ENCODE peak calls at places on chromosome 6, in four cellular contexts. S, C, D and T are unnamed samples. For H3K4me1 and H3K36me3, the result is how much of the 10 kb centered on the place peaks cover.

GRCh38 chr6:156395276-156395675 is 381.9 kb upstream of the ARID1B start:
- DNase-seq in S (no peak), C (no peak), D (no peak), T (peak)

GRCh38 chr6:136774228-136775041 is 17.8 kb downstream of the MAP3K5 start:
- DNase-seq in S (no peak), C (peak), D (no peak), T (no peak)

GRCh38 chr6:144194293-144194828 is 44.0 kb downstream of the STX11 start:
- DNase-seq in S (no peak), C (no peak), D (no peak), T (no peak)

GRCh38 chr6:157860505-157860991 is 37.5 kb downstream of the SNX9 start:
- DNase-seq in S (no peak), C (no peak), D (no peak), T (no peak)

GRCh38 chr6:142152731-142153130 is 5.7 kb downstream of the VTA1 start:
- DNase-seq in S (no peak), C (no peak), D (no peak), T (no peak)

GRCh38 chr6:80742481-80742880 is 636.0 kb downstream of the BCKDHB start:
- DNase-seq in S (no peak), C (no peak), D (no peak), T (no peak)

GRCh38 chr6:10511477-10511876 is 9.7 kb upstream of the GCNT2 start:
- DNase-seq in S (no peak), C (no peak), D (no peak), T (no peak)

GRCh38 chr6:131136021-131136847 is 967 bp downstream of the AKAP7 start:
- DNase-seq in S (no peak), C (no peak), D (peak), T (no peak)

GRCh38 chr6:11263185-11263817 is 30.8 kb upstream of the NEDD9 start:
- DNase-seq in S (peak), C (peak), D (peak), T (no peak)

GRCh38 chr6:14086701-14087100 is 30.9 kb upstream of the CD83 start:
- DNase-seq in S (no peak), C (no peak), D (no peak), T (no peak)

GRCh38 chr6:81233990-81234389 is 518.5 kb downstream of the TENT5A start:
- DNase-seq in S (no peak), C (no peak), D (no peak), T (no peak)

GRCh38 chr6:133671376-133671775 is 217.5 kb upstream of the TCF21 start:
- DNase-seq in S (no peak), C (no peak), D (no peak), T (no peak)

GRCh38 chr6:28648878-28649375 is 123.2 kb downstream of the GPX5 start:
- DNase-seq in S (no peak), C (no peak), D (no peak), T (no peak)

GRCh38 chr6:84825461-84825860 is 61.1 kb upstream of the TBX18 start:
- DNase-seq in S (no peak), C (no peak), D (no peak), T (no peak)

GRCh38 chr6:40391851-40392595 is 195.1 kb downstream of the LRFN2 start:
- DNase-seq in S (no peak), C (no peak), D (no peak), T (no peak)
- H3K4me3 ChIP-seq in S (no peak), C (no peak), D (no peak), T (no peak)

DNA sequence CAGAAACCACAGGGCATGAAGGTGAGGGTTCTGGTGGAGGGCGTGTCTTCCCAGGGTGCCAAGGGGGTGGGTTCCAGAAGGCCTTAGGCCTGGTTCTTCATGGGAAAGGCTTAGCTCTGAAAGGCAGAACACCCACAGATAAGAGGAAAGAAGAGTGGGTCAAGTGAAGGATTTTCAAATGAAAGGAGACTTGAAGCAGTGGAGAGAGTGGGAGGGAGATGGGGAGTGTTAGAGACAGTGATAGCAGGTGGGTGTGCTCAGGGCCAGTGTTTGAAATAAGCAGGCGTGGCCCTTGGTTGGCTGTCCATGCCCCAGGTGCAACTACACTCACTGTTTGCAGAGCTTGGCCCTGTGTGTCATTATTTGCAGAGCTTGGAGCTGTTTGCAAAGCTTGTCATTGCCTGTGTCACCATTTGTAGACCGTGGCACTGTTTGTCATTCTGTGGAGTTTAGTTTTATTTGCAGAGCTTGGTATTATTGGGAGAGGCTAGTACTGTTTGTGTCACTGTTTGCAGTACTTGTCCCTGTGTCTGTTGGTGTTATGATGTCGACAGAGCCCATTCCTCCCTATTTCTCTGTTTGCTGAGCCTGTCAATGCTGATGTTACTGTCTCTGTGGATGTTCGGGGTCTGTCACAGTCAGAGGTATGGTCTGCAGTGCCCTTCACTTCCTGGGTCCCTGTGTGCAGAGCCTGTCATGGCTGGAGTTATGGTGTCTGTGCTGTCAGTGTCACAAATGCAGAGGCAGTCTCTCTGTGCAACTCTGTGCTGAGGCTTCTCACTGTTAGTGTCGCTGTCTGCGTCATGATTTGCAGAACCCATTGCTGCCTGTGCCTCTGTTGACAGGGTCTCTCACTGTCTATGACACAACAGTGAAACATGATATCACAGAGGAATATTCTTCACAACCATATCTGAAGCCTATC is 127.7 kb upstream of the LRFN2 start:
- DNase-seq in S (no peak), C (no peak), D (no peak), T (no peak)
- H3K4me1 ChIP-seq in S (under half), C (under half), D (under half), T (under half)

DNA sequence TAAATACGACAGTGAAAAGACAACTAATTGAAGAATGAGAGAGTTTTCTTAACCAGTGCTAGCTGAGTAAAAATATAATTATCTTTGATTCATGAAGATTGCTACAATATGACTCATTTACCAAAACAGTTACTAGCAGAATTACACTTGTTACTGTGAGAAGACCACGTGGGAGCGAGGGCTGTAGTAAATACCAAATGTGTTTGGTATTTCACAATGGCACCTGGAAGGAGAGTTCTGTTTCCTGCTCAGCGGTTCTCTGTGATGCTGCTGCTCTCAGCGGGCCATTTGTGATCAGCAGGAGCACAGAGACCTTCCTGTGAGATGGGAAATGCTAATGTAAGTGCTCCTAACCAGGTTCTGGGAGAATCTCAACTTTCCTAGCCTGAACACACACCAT is 173.5 kb downstream of the MBOAT1 start:
- DNase-seq in S (no peak), C (peak), D (no peak), T (no peak)
- H3K36me3 ChIP-seq in S (under half), C (under half), D (under half), T (under half)

GRCh38 chr6:119036076-119036475 is 42.4 kb downstream of the FAM184A start:
- DNase-seq in S (no peak), C (no peak), D (no peak), T (no peak)
- H3K4me3 ChIP-seq in S (no peak), C (no peak), D (no peak), T (no peak)